ENCODE peak calls at places on chromosome X, in seven cellular contexts. A is astrocyte of the spinal cord, J is HFF-Myc, Q is AG09309, E is OCI-LY7, W is Caco-2, Z is PC-9. T is an unnamed sample.

GRCh38 chrX:133633162-133633561 is 217.9 kb upstream of the GPC4 start:
- DNase-seq in Q (no peak), J (no peak), A (no peak), E (no peak), W (no peak), Z (no peak), T (no peak)

GRCh38 chrX:44580466-44580865 is 37.8 kb upstream of the FUNDC1 start:
- DNase-seq in A (peak), J (no peak), Z (peak), W (no peak), Q (no peak), E (no peak), T (no peak)

GRCh38 chrX:56784666-56785065 is 55.6 kb downstream of the NBDY start:
- DNase-seq in Q (no peak), J (no peak), W (no peak), E (no peak), A (no peak), Z (no peak), T (no peak)

GRCh38 chrX:40462797-40463196 is 118.0 kb upstream of the ATP6AP2 start:
- DNase-seq in Q (no peak), Z (no peak), E (no peak), A (no peak), J (no peak), W (no peak), T (no peak)

GRCh38 chrX:11138498-11139390 is 27.6 kb downstream of the HCCS start:
- DNase-seq in Q (no peak), E (no peak), W (no peak), J (no peak), A (no peak), Z (no peak), T (no peak)

GRCh38 chrX:42123369-42123768 is 200.0 kb upstream of the CASK start:
- DNase-seq in A (no peak), E (no peak), W (no peak), Z (no peak), J (no peak), Q (no peak), T (no peak)

GRCh38 chrX:81202413-81202794 is 502 bp downstream of the SH3BGRL start:
- DNase-seq in E (no peak), W (no peak), Z (no peak), A (peak), J (no peak), Q (no peak), T (no peak)

GRCh38 chrX:14027511-14028019 is 2.1 kb downstream of the GEMIN8 start:
- DNase-seq in A (peak), E (no peak), Z (peak), W (no peak), Q (no peak), J (no peak), T (no peak)

GRCh38 chrX:9153299-9153698 is 119.4 kb upstream of the FAM9B start:
- DNase-seq in E (no peak), A (peak), W (no peak), Q (no peak), J (no peak), Z (peak), T (no peak)

GRCh38 chrX:23666282-23666681 is 1.0 kb upstream of the PRDX4 start:
- DNase-seq in Z (no peak), Q (no peak), J (no peak), A (no peak), E (no peak), W (no peak), T (no peak)

GRCh38 chrX:25131055-25131454 is 115.3 kb upstream of the ARX start:
- DNase-seq in J (no peak), W (no peak), E (no peak), A (no peak), Q (no peak), Z (no peak), T (no peak)

GRCh38 chrX:74438771-74439170 is 17.5 kb downstream of the SLC16A2 start:
- DNase-seq in A (no peak), J (no peak), W (no peak), Q (no peak), Z (no peak), E (no peak), T (no peak)

GRCh38 chrX:22652596-22652995 is 347.2 kb upstream of the DDX53 start:
- DNase-seq in J (peak), Q (no peak), A (peak), W (peak), E (no peak), Z (no peak), T (no peak)

GRCh38 chrX:39613997-39614679 is 483.6 kb downstream of the BCOR start:
- DNase-seq in Q (no peak), W (no peak), J (no peak), Z (no peak), A (no peak), E (no peak), T (no peak)

GRCh38 chrX:18873189-18873791 is 110.6 kb downstream of the PHKA2 start:
- DNase-seq in W (no peak), Z (peak), J (peak), E (no peak), A (peak), Q (peak), T (no peak)

GRCh38 chrX:10486373-10486772 is 134.0 kb downstream of the MID1 start:
- DNase-seq in W (no peak), E (no peak), J (no peak), Z (no peak), A (peak), Q (peak), T (no peak)

GRCh38 chrX:118271770-118272169 is 74.1 kb upstream of the WDR44 start:
- DNase-seq in E (no peak), Z (no peak), W (no peak), A (no peak), Q (no peak), J (peak), T (no peak)

GRCh38 chrX:103817502-103817901 is 14.6 kb downstream of the RAB9B start:
- DNase-seq in Z (peak), Q (no peak), J (peak), W (peak), E (peak), A (peak), T (no peak)

GRCh38 chrX:119880552-119881437 is 9.2 kb downstream of the NDUFA1 start:
- DNase-seq in J (peak), W (peak), Q (peak), Z (peak), A (peak), E (peak), T (no peak)

GRCh38 chrX:115561605-115562491 is 874 bp downstream of the PLS3 start:
- DNase-seq in E (no peak), Z (peak), A (peak), Q (no peak), J (no peak), W (peak), T (no peak)

GRCh38 chrX:154717824-154718223 is 33.1 kb downstream of the GAB3 start:
- DNase-seq in Q (no peak), A (peak), E (peak), Z (no peak), J (no peak), W (no peak), T (no peak)

GRCh38 chrX:129654652-129655546 is at the start of gene APLN:
- DNase-seq in A (peak), E (no peak), Q (no peak), J (no peak), Z (no peak), W (peak), T (peak)

GRCh38 chrX:129653985-129654651 is 638 bp downstream of the APLN start:
- DNase-seq in Z (no peak), J (no peak), W (peak), Q (no peak), E (no peak), A (no peak), T (no peak)

GRCh38 chrX:129653181-129653984 is 1.4 kb downstream of the APLN start:
- DNase-seq in W (no peak), Q (no peak), J (no peak), Z (no peak), E (no peak), A (no peak), T (no peak)

GRCh38 chrX:129658429-129658828 is 3.7 kb upstream of the APLN start:
- DNase-seq in Q (no peak), J (no peak), Z (no peak), A (no peak), W (no peak), E (no peak), T (no peak)

DNA sequence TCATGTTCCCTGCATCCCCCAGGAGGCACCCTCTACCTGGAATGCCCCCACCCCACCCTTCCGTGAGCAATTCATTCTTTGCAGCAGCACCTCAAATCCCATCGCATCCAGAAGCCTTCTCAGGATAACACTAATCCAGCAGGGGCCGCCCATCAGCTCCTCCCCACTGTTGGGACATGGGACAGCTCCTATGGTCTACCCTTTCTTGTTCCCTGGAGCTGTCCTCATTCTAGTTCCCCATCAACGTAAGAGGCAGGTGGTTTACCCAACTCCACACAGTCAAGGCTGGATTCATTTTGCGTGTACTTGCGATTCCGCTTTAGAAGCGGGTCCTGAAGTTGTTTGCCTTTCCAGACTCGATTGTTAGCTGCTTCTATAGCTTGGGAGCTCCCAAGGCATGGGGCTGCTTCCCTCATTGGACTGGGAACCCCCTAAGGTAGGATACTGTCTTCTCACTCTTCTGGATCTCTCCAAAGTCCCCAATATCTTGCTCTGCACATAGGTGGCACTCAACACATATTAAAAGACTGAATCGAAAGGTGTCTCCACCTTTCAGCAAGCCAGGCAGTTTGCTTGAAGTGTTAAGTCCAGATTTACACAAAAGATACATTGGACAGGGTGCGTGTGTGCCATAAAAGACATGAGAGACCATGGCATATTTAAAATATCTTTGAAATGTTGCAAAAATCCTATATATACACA is 942 bp upstream of the APLN start:
- DNase-seq in W (peak), Q (no peak), E (peak), Z (no peak), A (no peak), J (no peak), T (no peak)
- TF ChIP-seq CTCF in W (no peak), Q (peak), E (peak), Z (peak), A (no peak), J (no peak), T (no peak)

GRCh38 chrX:63835361-63835760 is 50.3 kb upstream of the ARHGEF9 start:
- DNase-seq in E (no peak), A (no peak), Z (no peak), J (no peak), W (no peak), Q (no peak), T (no peak)
- TF ChIP-seq CTCF in E (no peak), A (no peak), Z (no peak), J (no peak), W (no peak), Q (no peak), T (no peak)

GRCh38 chrX:31609130-31609529 is 537.3 kb upstream of the FTHL17 start:
- DNase-seq in A (peak), Z (peak), J (peak), W (no peak), Q (peak), E (no peak), T (no peak)
- TF ChIP-seq CTCF in A (no peak), Z (no peak), J (no peak), W (no peak), Q (no peak), E (no peak), T (no peak)

GRCh38 chrX:16883487-16883804 is 13.3 kb upstream of the RBBP7 start:
- DNase-seq in E (no peak), A (no peak), W (no peak), Z (no peak), J (no peak), Q (no peak), T (no peak)
- TF ChIP-seq CTCF in E (no peak), A (no peak), W (no peak), Z (no peak), J (no peak), Q (no peak), T (no peak)

DNA sequence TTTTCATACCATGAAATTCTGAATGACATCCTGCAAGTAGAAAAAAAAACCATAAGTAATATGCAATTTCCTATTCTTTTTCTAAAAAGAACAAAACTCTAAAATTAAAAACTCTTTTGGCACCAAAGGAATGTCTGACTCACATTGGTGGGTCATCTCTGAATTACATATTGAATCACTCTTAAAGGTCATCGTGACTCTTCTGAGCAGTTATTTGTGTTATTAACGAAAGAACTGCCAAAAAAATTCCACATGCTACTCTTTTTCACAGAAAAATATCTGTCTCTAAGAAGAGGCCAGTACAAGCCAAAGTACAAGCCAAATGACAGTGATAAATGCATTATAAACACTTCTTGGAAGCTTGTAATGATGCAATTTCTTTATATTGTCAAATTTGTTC is 282.2 kb downstream of the GUCY2F start:
- DNase-seq in E (no peak), W (no peak), J (no peak), Z (no peak), Q (no peak), A (peak), T (no peak)
- TF ChIP-seq CTCF in E (no peak), W (no peak), J (no peak), Z (no peak), Q (no peak), A (no peak), T (no peak)

GRCh38 chrX:29090811-29091210 is 503.6 kb downstream of the IL1RAPL1 start:
- DNase-seq in Q (no peak), W (peak), Z (no peak), E (no peak), A (peak), J (no peak), T (no peak)
- TF ChIP-seq CTCF in Q (no peak), W (peak), Z (no peak), E (no peak), A (peak), J (peak), T (no peak)

GRCh38 chrX:148601034-148601433 is 100.6 kb downstream of the AFF2 start:
- DNase-seq in Q (no peak), A (peak), E (no peak), J (no peak), W (no peak), Z (peak), T (no peak)
- TF ChIP-seq CTCF in Q (no peak), A (no peak), E (no peak), J (no peak), W (no peak), Z (no peak), T (no peak)

T was measured in omental fat pad.